ENCODE peak calls at places on chromosomes 1 and 21, in six cellular contexts. B is endothelial cell of umbilical vein, C is AG10803, D is neural progenitor cell, X is heart right ventricle, E is Peyer's patch. G is an unnamed sample.

GRCh38 chr1:174769961-174770549 is 229.7 kb upstream of the CACYBP start:
- DNase-seq in D (peak; percentile 53), E (no peak), B (peak; percentile 51), C (peak; percentile 71), X (no peak), G (no peak)

GRCh38 chr1:186708578-186709203 is 28.5 kb upstream of the PTGS2 start:
- DNase-seq in D (no peak), B (no peak), X (no peak), E (no peak), C (no peak), G (no peak)

GRCh38 chr21:42107881-42108553 is 36.9 kb downstream of the UMODL1 start:
- DNase-seq in D (peak; percentile 81), C (peak; percentile 43), E (peak; percentile 80), B (peak; percentile 58), X (peak; percentile 66), G (no peak)

GRCh38 chr1:230280054-230280795 is 145.9 kb downstream of the PGBD5 start:
- DNase-seq in D (no peak), E (no peak), B (no peak), X (no peak), C (no peak), G (no peak)

GRCh38 chr1:59057211-59057694 is 239.6 kb upstream of the FGGY start:
- DNase-seq in B (no peak), X (peak; percentile 80), C (peak; percentile 99), D (peak; percentile 45), E (peak; percentile 56), G (no peak)

GRCh38 chr1:67945733-67946374 is 104.6 kb downstream of the DIRAS3 start:
- DNase-seq in D (no peak), X (peak; percentile 29), B (no peak), E (no peak), C (no peak), G (no peak)

GRCh38 chr1:42797414-42797813 is 12.6 kb downstream of the TMEM269 start:
- DNase-seq in E (no peak), B (no peak), X (no peak), C (no peak), D (no peak), G (no peak)

GRCh38 chr1:230268371-230269170 is 157.6 kb downstream of the PGBD5 start:
- DNase-seq in C (peak; percentile 68), E (peak; percentile 73), B (peak; percentile 64), D (peak; percentile 78), X (no peak), G (no peak)

GRCh38 chr1:218946147-218946546 is 227.5 kb upstream of the LYPLAL1 start:
- DNase-seq in B (peak; percentile 15), E (no peak), D (no peak), C (no peak), X (no peak), G (no peak)

GRCh38 chr1:41789616-41790330 is 128.9 kb downstream of the HIVEP3 start:
- DNase-seq in E (no peak), C (no peak), D (no peak), B (no peak), X (no peak), G (no peak)

GRCh38 chr1:198169704-198170103 is 12.9 kb downstream of the NEK7 start:
- DNase-seq in C (no peak), B (peak; percentile 92), X (no peak), E (no peak), D (no peak), G (no peak)

GRCh38 chr1:64471724-64472276 is 1.9 kb downstream of the CACHD1 start:
- DNase-seq in E (no peak), B (no peak), D (peak; percentile 30), X (no peak), C (peak; percentile 36), G (no peak)

GRCh38 chr1:85321237-85321964 is 45.0 kb upstream of the BCL10 start:
- DNase-seq in E (no peak), C (peak; percentile 83), D (no peak), X (no peak), B (peak; percentile 35), G (no peak)

DNA sequence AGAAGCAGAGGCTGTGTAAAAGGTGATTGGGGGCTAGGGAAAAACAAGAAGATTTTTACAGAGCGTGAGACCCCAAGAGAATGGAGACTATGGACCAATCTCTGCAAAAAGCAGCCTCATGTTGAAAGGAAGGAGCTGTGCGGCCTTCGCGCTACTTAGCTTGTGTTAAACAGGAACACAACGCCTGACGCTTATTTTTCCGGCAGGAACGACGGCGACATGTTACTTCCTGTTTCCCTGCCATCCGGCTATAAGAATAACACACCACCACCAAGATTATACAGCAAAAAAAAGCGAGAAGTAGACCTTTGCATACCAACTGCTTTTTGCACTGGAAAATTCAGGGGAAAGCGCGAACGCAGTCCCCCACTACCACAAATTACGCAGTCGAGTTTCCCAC is 272.7 kb downstream of the FAM72C start:
- DNase-seq in C (no peak), D (no peak), E (no peak), X (no peak), B (no peak), G (no peak)
- H3K4me3 ChIP-seq in C (no peak overlapping the region), D (no peak overlapping the region), E (no peak overlapping the region), X (no peak overlapping the region), B (no peak overlapping the region), G (no peak overlapping the region)

GRCh38 chr1:147272042-147272441 is 29.6 kb downstream of the CHD1L start:
- DNase-seq in C (no peak), E (no peak), B (no peak), X (no peak), D (no peak), G (no peak)

GRCh38 chr1:147270721-147271120 is 28.2 kb downstream of the CHD1L start:
- DNase-seq in D (no peak), E (no peak), X (no peak), C (no peak), B (no peak), G (no peak)

GRCh38 chr1:147267711-147268110 is 25.2 kb downstream of the CHD1L start:
- DNase-seq in D (no peak), C (no peak), B (no peak), X (no peak), E (no peak), G (no peak)

DNA sequence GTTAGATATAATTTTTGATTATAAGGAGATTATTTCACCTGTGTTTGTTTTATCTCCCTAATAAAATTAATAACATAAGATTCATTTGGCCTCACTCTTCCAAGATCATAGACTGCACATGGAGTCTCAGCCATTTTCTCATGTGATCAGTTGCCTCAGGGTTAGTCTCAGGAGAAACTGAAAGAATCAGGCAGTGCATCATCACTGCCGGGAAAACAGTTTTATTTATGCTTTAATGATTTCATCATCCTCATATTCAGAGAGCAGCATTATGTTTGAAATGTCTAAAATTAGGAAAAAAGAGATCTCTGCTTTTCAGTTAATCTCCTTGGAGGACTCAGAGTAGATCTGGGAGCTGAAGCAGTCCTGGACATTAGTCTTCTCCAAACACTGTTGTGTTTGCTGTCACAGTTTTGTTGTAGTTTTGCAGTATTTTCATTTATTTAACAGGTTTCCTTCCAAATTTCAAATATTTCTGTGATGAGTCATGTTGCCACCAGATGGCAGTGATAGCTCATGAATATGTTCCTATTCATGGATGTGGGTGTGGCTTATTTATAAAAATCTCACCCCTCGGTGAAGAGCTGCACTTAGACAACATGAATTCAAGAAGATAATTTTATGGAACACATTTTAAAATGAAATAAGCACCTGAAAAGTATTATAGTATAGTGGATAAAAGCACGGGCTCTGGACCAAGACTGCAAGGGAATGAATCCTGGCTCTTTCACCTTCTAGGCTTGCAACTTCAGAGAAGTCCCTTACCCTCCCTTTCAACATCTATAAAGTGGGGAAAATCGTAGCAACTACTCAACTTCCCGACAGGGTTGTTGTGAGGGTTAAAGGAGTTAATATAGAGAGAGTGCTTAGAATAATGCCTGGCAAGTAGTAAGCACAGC is 31.2 kb downstream of the CHD1L start:
- DNase-seq in X (no peak), D (peak; percentile 68), B (peak; percentile 77), C (peak; percentile 87), E (no peak), G (no peak)
- H3K4me3 ChIP-seq in X (no peak overlapping the region), D (no peak overlapping the region), B (no peak overlapping the region), C (peak overlapping the region; percentile 28), E (no peak overlapping the region), G (no peak overlapping the region)

DNA sequence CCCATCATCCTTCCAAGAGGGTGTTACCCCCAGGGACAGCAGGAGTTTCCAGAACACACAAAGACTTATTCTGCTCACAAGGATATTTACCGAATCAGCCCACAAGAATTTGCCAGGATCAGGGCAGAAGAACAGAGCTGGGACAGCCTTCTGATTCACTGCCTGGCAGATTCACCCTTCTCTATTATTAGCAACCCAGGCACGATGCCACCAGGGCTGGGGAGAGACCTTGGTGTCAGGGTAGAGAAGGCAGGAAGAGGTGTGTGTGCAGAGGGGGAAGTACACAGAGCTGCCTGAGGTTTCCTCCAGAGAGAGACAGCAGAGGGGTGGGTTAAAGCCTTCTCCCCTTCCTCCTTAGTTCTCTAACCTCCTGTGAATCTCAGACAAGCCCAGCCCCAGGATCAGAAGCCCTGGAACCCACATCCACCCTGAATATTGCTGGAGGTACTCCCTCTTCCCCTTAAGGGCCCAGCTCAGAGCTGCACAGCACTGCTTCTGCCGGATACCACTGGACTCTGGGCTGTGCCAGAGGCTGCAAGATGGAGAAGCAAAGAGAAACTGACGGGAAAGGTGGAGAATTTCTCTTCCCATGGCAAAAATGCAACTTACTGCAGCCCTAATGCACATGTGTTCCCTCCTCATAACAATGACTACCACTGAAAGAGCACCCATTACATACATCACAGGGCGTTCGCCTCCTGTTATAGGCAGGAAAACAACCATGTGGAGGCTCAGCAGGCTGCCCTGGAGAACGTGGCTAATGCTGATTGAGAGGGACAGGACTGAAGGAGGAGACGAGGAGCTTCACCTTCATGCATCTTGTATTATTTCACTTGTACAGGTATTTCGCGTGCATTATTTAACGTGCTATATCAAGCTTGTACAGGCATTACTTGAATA is 61.7 kb downstream of the ITPKB start:
- DNase-seq in X (peak; percentile 74), E (no peak), D (no peak), C (peak; percentile 92), B (peak; percentile 45), G (no peak)
- H3K4me3 ChIP-seq in X (no peak overlapping the region), E (no peak overlapping the region), D (no peak overlapping the region), C (no peak overlapping the region), B (no peak overlapping the region), G (no peak overlapping the region)

GRCh38 chr1:61182049-61182448 is 99.7 kb downstream of the NFIA start:
- DNase-seq in B (peak; percentile 75), E (no peak), D (no peak), C (peak; percentile 70), X (no peak), G (no peak)

GRCh38 chr1:61184714-61185106 is 102.3 kb downstream of the NFIA start:
- DNase-seq in D (no peak), C (no peak), B (no peak), E (no peak), X (no peak), G (no peak)

GRCh38 chr1:61184035-61184713 is 101.8 kb downstream of the NFIA start:
- DNase-seq in X (peak; percentile 92), B (peak; percentile 97), D (no peak), C (peak; percentile 87), E (peak; percentile 65), G (no peak)

GRCh38 chr1:61181016-61181560 is 98.7 kb downstream of the NFIA start:
- DNase-seq in X (no peak), D (no peak), C (no peak), B (no peak), E (no peak), G (no peak)

DNA sequence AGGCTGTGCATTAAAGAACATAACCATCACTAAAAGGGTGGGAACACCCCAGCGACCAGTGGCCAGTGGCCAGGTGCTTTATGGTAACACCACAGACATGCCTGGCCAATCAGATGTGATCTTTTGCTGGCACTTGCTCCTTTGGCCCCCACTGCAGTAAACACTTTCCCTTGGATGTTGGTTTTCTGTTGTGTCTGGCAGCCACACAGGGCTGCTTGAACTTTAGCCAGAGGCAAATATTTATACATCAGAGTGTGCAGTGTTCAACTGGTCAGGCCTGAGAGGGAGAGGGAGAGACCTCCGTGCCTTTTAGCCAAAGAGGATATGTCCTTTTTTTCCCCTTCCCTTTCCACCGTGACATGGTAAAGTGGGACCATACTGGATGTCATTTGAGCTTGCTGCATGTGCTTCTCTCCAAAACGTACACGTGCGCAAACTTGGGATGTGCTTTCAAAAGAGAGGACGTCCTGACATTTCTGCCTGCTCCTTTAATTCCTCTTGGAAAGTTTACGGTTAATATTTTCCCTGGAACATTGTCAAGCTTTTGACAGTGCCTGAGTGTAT is 101.2 kb downstream of the NFIA start:
- DNase-seq in X (peak; percentile 29), E (no peak), B (peak; percentile 93), C (peak; percentile 31), D (no peak), G (no peak)
- H3K4me3 ChIP-seq in X (no peak overlapping the region), E (peak overlapping the region; percentile 25), B (peak overlapping the region; percentile 4), C (peak overlapping the region; percentile 18), D (no peak overlapping the region), G (no peak overlapping the region)

G was measured in RWPE2.